ENCODE peak calls at places on chromosomes 4 and X, in eight cellular contexts. Q, E, V, F, H, L, U and K are unnamed samples. For H3K4me1 and H3K36me3, the result is how much of the 10 kb centered on the place peaks cover.

GRCh38 chr4:142463195-142463594 is 382.9 kb downstream of the INPP4B start:
- DNase-seq in L (no peak), U (no peak), H (no peak), E (no peak), F (no peak), V (no peak), Q (no peak), K (no peak)

GRCh38 chrX:3393581-3394111 is 47.2 kb upstream of the MXRA5 start:
- DNase-seq in F (no peak), U (no peak), V (no peak), Q (no peak), H (no peak), L (no peak), E (no peak), K (no peak)

GRCh38 chrX:154727418-154728323 is 23.2 kb downstream of the GAB3 start:
- DNase-seq in Q (peak), U (no peak), L (peak), V (peak), H (peak), F (no peak), E (peak), K (no peak)

GRCh38 chrX:49192722-49193328 is 6.7 kb upstream of the PRICKLE3 start:
- DNase-seq in H (no peak), U (no peak), V (peak), Q (peak), L (no peak), E (no peak), F (no peak), K (no peak)

GRCh38 chr4:123444298-123444731 is 47.7 kb downstream of the SPRY1 start:
- DNase-seq in V (peak), E (no peak), H (peak), F (no peak), L (no peak), Q (peak), U (peak), K (no peak)

GRCh38 chr4:170093978-170094377 is 4.2 kb upstream of the AADAT start:
- DNase-seq in U (no peak), L (no peak), F (no peak), Q (no peak), E (no peak), V (no peak), H (no peak), K (no peak)

GRCh38 chr4:26113339-26113940 is 199.4 kb downstream of the SMIM20 start:
- DNase-seq in F (no peak), E (no peak), H (no peak), V (no peak), Q (no peak), L (no peak), U (no peak), K (no peak)

GRCh38 chr4:93396274-93396673 is 432.3 kb upstream of the ATOH1 start:
- DNase-seq in Q (peak), L (no peak), F (no peak), E (no peak), U (no peak), H (no peak), V (no peak), K (no peak)

GRCh38 chrX:154325541-154325940 is 29.9 kb downstream of the TKTL1 start:
- DNase-seq in E (no peak), F (no peak), V (no peak), L (no peak), Q (peak), U (no peak), H (no peak), K (no peak)

GRCh38 chrX:74546984-74547383 is 67.4 kb downstream of the RLIM start:
- DNase-seq in U (no peak), H (no peak), Q (no peak), L (no peak), F (no peak), V (no peak), E (no peak), K (no peak)

GRCh38 chr4:140740422-140740821 is 15.8 kb downstream of the TBC1D9 start:
- DNase-seq in E (no peak), V (no peak), F (no peak), U (no peak), L (no peak), Q (no peak), H (no peak), K (no peak)

GRCh38 chr4:128841402-128841801 is 31.9 kb downstream of the JADE1 start:
- DNase-seq in L (no peak), E (no peak), Q (no peak), U (no peak), F (no peak), V (no peak), H (no peak), K (no peak)

GRCh38 chrX:106932960-106933537 is 12.8 kb downstream of the CLDN2 start:
- DNase-seq in U (no peak), F (no peak), Q (peak), V (no peak), H (no peak), L (peak), E (no peak), K (no peak)

GRCh38 chr4:109067509-109068205 is 234.8 kb downstream of the COL25A1 start:
- DNase-seq in U (no peak), F (peak), V (peak), L (no peak), H (peak), Q (peak), E (peak), K (no peak)

GRCh38 chrX:18410038-18410437 is 15.4 kb upstream of the CDKL5 start:
- DNase-seq in U (no peak), Q (peak), V (peak), H (no peak), E (no peak), F (no peak), L (no peak), K (no peak)

GRCh38 chrX:55033429-55033828 is 2.7 kb upstream of the ALAS2 start:
- DNase-seq in E (no peak), L (no peak), Q (no peak), H (no peak), F (no peak), U (no peak), V (no peak), K (no peak)

GRCh38 chrX:55801811-55802210 is 84.3 kb downstream of the RRAGB start:
- DNase-seq in V (no peak), Q (no peak), L (no peak), F (no peak), H (no peak), U (no peak), E (no peak), K (no peak)

GRCh38 chrX:1531106-1531890 is 5.7 kb downstream of the P2RY8 start:
- DNase-seq in V (no peak), E (no peak), Q (no peak), U (no peak), L (no peak), F (no peak), H (no peak), K (no peak)

GRCh38 chr4:61520688-61521160 is 320.6 kb downstream of the ADGRL3 start:
- DNase-seq in L (no peak), E (no peak), V (no peak), U (no peak), H (no peak), F (no peak), Q (peak), K (no peak)

GRCh38 chr4:105274504-105274903 is 127.8 kb downstream of the TET2 start:
- DNase-seq in U (no peak), V (no peak), H (no peak), E (no peak), Q (no peak), L (no peak), F (no peak), K (no peak)

GRCh38 chr4:22416403-22416802 is 99.5 kb downstream of the ADGRA3 start:
- DNase-seq in Q (peak), H (no peak), L (no peak), E (no peak), V (no peak), U (no peak), F (no peak), K (no peak)

GRCh38 chr4:140617494-140618060 is 48.8 kb upstream of the UCP1 start:
- DNase-seq in E (no peak), F (no peak), H (no peak), Q (no peak), U (no peak), V (no peak), L (no peak), K (no peak)

GRCh38 chrX:150694738-150695410 is 1.7 kb downstream of the MTMR1 start:
- DNase-seq in H (no peak), U (no peak), F (no peak), L (no peak), Q (no peak), E (no peak), V (no peak), K (no peak)

GRCh38 chrX:150450519-150451177 is 87.5 kb downstream of the MAMLD1 start:
- DNase-seq in U (peak), F (no peak), H (no peak), Q (no peak), V (no peak), E (no peak), L (no peak), K (no peak)

GRCh38 chrX:68691921-68692320 is 44.5 kb downstream of the STARD8 start:
- DNase-seq in U (no peak), H (no peak), Q (no peak), V (no peak), L (no peak), E (no peak), F (no peak), K (no peak)

GRCh38 chr4:113636438-113636818 is 125.1 kb downstream of the CAMK2D start:
- DNase-seq in F (no peak), Q (no peak), U (peak), V (no peak), L (no peak), E (no peak), H (no peak), K (no peak)

GRCh38 chr4:53937918-53938317 is 126.5 kb downstream of the CHIC2 start:
- DNase-seq in F (no peak), V (no peak), E (no peak), L (peak), H (no peak), U (no peak), Q (no peak), K (no peak)

GRCh38 chr4:117385531-117385930 is 300.2 kb upstream of the TRAM1L1 start:
- DNase-seq in L (no peak), E (no peak), U (no peak), Q (no peak), H (no peak), F (no peak), V (no peak), K (no peak)

GRCh38 chr4:76067652-76068286 is 6.7 kb upstream of the ART3 start:
- DNase-seq in V (peak), U (peak), L (peak), E (peak), F (peak), Q (peak), H (peak), K (peak)

GRCh38 chr4:25069014-25069413 is 38.3 kb upstream of the LGI2 start:
- DNase-seq in V (no peak), F (no peak), Q (no peak), H (no peak), E (no peak), U (no peak), L (no peak), K (no peak)

GRCh38 chrX:107678957-107679740 is 50.8 kb downstream of the PRPS1 start:
- DNase-seq in F (peak), V (peak), H (peak), E (no peak), Q (peak), L (peak), U (peak), K (no peak)

GRCh38 chrX:40103565-40104323 is 6.0 kb upstream of the BCOR start:
- DNase-seq in U (no peak), Q (no peak), F (no peak), V (no peak), L (no peak), H (no peak), E (no peak), K (no peak)

GRCh38 chr4:106041294-106042002 is 146.2 kb downstream of the NPNT start:
- DNase-seq in U (no peak), Q (no peak), H (no peak), L (no peak), F (no peak), V (no peak), E (no peak), K (no peak)

GRCh38 chr4:14924945-14925344 is 77.3 kb upstream of the CPEB2 start:
- DNase-seq in U (no peak), F (no peak), E (no peak), V (no peak), H (no peak), Q (no peak), L (no peak), K (no peak)

GRCh38 chr4:74549936-74550335 is 105.0 kb downstream of the AREG start:
- DNase-seq in V (no peak), Q (peak), E (no peak), F (no peak), H (no peak), U (no peak), L (no peak), K (no peak)

GRCh38 chrX:118254611-118255010 is 91.3 kb upstream of the WDR44 start:
- DNase-seq in L (peak), U (peak), E (peak), H (no peak), Q (peak), V (peak), F (no peak), K (no peak)

DNA sequence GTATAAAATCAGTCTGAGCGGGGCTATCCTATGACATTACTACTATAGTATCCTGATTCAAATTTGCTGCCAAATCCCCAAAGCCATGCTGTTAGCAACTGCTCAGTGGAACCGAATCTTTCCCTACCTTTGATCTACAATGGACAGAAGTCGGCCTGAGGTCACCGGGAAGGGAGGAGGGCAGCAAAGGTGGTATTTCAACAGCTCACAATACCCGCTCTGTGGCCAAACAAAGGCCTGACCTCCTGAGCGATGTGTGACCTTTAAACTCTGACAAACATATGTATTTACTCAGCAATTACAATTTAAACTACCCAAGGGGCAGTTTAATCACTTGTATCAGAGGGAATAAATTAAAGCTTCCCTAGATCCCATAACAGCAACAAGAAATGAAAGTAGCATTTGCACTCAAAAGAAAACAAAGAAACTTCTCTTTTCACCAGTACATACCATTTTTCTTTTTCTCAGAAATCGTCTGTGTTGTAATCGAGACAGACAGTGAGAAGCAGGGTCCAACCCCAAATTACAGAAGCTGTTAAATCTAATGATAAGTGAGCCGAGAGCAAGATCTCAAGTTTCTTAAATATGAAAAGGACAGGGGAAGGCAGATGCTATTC is 11.6 kb upstream of the TMEM128 start:
- DNase-seq in Q (no peak), H (no peak), E (no peak), V (no peak), U (no peak), L (no peak), F (no peak), K (no peak)
- H3K4me1 ChIP-seq in Q (under half), H (under half), E (under half), V (under half), U (under half), L (under half), F (under half), K (under half)

GRCh38 chr4:1246111-1246881 is 2.6 kb downstream of the CTBP1 start:
- DNase-seq in V (peak), H (peak), Q (no peak), F (peak), U (no peak), E (peak), L (no peak), K (no peak)
- H3K36me3 ChIP-seq in V (under half), H (under half), Q (under half), F (under half), U (under half), E (under half), L (under half), K (under half)

DNA sequence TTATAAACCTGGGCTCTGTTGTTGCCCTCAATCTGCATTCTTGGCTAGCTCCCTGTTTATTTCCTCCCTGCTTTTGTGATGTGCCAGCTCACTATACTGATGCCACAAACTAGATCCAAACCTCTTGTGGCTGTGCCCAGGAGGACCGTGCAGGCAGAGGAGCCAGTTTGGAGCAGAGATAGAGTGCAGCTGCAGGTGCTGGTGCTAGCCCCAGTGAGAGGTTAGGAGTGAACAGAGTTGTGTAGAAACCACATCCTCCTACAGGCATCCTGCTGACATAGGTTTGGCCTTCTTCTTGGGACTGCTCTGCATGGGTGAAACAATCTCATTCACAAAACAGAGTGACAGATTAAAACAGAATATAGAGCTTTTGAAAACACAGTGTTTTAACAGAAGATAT is 25.7 kb upstream of the TNIP3 start:
- DNase-seq in H (no peak), F (no peak), E (no peak), U (peak), L (no peak), V (no peak), Q (no peak), K (no peak)
- H3K4me3 ChIP-seq in H (no peak), F (no peak), E (no peak), U (peak), L (no peak), V (no peak), Q (no peak), K (no peak)

DNA sequence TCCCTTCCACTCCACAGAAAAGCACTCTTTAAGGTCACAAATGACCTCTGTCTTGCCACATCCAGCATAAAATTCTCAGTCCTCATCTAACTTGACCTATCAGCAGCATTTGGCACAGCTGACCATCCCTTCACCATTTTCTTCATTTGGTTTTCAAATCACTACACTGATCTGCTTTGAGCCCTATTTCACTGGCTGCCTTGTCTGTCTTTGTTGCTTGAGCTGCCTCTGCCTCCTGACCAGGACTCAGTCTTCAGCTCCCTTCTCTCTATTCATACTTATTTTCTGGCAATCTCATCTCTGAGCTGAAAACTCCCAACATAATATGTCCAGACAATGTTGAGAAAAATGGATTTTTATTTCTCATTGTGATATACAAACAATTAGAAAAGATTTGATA is 27.7 kb upstream of the PDE5A start:
- DNase-seq in E (no peak), U (no peak), Q (no peak), H (no peak), L (no peak), V (no peak), F (no peak), K (no peak)
- H3K4me1 ChIP-seq in E (under half), U (under half), Q (under half), H (under half), L (under half), V (under half), F (under half), K (under half)

GRCh38 chrX:287670-288069 is 6.5 kb downstream of the PLCXD1 start:
- DNase-seq in V (no peak), F (peak), H (no peak), U (no peak), E (no peak), Q (no peak), L (no peak), K (no peak)
- H3K36me3 ChIP-seq in V (under half), F (under half), H (under half), U (half or more), E (under half), Q (under half), L (under half), K (under half)

DNA sequence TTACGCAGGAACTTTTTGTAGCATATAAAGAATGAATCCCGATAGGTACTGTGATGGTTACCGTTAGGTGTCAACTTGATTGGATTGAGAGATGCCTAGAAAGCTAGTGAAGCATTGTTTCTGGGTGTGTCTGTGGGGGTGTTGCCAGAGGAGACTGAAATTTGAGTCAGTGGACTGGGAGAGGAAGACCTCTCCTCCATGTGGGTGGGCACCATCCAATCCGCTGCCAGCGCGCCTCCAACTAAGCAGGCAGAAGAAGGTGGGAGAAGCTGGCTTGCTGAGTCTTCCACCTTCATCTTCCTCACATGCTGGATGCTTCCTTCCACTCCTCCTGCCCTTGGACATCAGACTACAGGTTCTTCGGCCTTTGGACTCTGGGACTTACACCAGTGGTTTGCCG is 40.1 kb downstream of the WFS1 start:
- DNase-seq in E (no peak), V (no peak), F (no peak), L (no peak), U (no peak), H (no peak), Q (no peak), K (no peak)
- H3K4me3 ChIP-seq in E (no peak), V (peak), F (peak), L (no peak), U (no peak), H (peak), Q (no peak), K (peak)

GRCh38 chr4:155688211-155688610 is 21.6 kb downstream of the GUCY1A1 start:
- DNase-seq in V (no peak), L (no peak), F (no peak), Q (no peak), H (no peak), U (no peak), E (no peak), K (no peak)

GRCh38 chr4:155687380-155687982 is 20.8 kb downstream of the GUCY1A1 start:
- DNase-seq in F (no peak), L (no peak), Q (no peak), E (no peak), U (no peak), H (no peak), V (no peak), K (no peak)

GRCh38 chr4:155692361-155692760 is 25.7 kb downstream of the GUCY1A1 start:
- DNase-seq in F (no peak), E (no peak), V (no peak), Q (no peak), H (no peak), L (no peak), U (no peak), K (no peak)

GRCh38 chr4:155692990-155693659 is 26.5 kb downstream of the GUCY1A1 start:
- DNase-seq in F (no peak), L (no peak), E (no peak), H (no peak), U (no peak), Q (no peak), V (no peak), K (no peak)

GRCh38 chr4:155690044-155690837 is 23.6 kb downstream of the GUCY1A1 start:
- DNase-seq in L (no peak), Q (no peak), H (no peak), V (no peak), F (no peak), E (no peak), U (no peak), K (no peak)
- H3K4me1 ChIP-seq in L (under half), Q (under half), H (under half), V (under half), F (under half), E (under half), U (under half), K (under half)